ENCODE peak calls at places on chromosomes 4 and X, in eight cellular contexts. S is thoracic aorta; K is HL-60; I is stimulated activated CD4-positive, alpha-beta T cell treated with anti-CD3 and anti-CD28 coated beads, TNF-alpha, amount 100 ng/mL, for 48 hours; M is HCEC 1CT; N is stimulated activated naive CD8-positive, alpha-beta T cell treated with anti-CD3 and anti-CD28 coated beads, Interleukin-15, Interleukin-2, amounts not matched to agents 100 U/mL and 50 U/mL, for 24 hours; U is iPS DF 6.9; C is activated CD4-positive, CD25-positive, alpha-beta regulatory T cell. B is an unnamed sample.

GRCh38 chr4:123588631-123589223 is 192.1 kb downstream of the SPRY1 start:
- DNase-seq in S (no peak), K (no peak), I (no peak), M (peak), N (no peak), U (no peak), C (no peak), B (no peak)

GRCh38 chrX:127038065-127038464 is 218.5 kb downstream of the PRR32 start:
- DNase-seq in S (no peak), K (no peak), I (no peak), M (no peak), N (no peak), U (no peak), C (no peak), B (no peak)

GRCh38 chr4:159103406-159104131 is 690 bp downstream of the RAPGEF2 start:
- DNase-seq in S (peak), K (peak), I (no peak), M (peak), N (peak), U (no peak), C (peak), B (peak)

GRCh38 chr4:42806436-42806835 is 86.1 kb upstream of the GRXCR1 start:
- DNase-seq in S (no peak), K (no peak), I (no peak), M (no peak), N (no peak), U (no peak), C (no peak), B (no peak)

GRCh38 chr4:5746829-5747745 is 36.1 kb downstream of the EVC start:
- DNase-seq in S (no peak), K (no peak), I (no peak), M (peak), N (no peak), U (no peak), C (no peak), B (no peak)

GRCh38 chr4:170386974-170387373 is 297.2 kb upstream of the AADAT start:
- DNase-seq in S (no peak), K (no peak), I (no peak), M (peak), N (no peak), U (no peak), C (no peak), B (no peak)

GRCh38 chr4:76639292-76639691 is 204.3 kb downstream of the SHROOM3 start:
- DNase-seq in S (no peak), K (no peak), I (no peak), M (no peak), N (no peak), U (no peak), C (no peak), B (no peak)

GRCh38 chr4:74544655-74545361 is 99.9 kb downstream of the AREG start:
- DNase-seq in S (no peak), K (no peak), I (no peak), M (peak), N (no peak), U (no peak), C (no peak), B (no peak)

GRCh38 chr4:169412046-169412445 is 141.3 kb upstream of the SH3RF1 start:
- DNase-seq in S (no peak), K (no peak), I (no peak), M (no peak), N (no peak), U (no peak), C (no peak), B (no peak)

GRCh38 chr4:140291259-140291658 is 82.2 kb upstream of the SCOC start:
- DNase-seq in S (no peak), K (no peak), I (no peak), M (peak), N (no peak), U (no peak), C (no peak), B (no peak)

GRCh38 chr4:140757220-140757607 is 1.0 kb upstream of the TBC1D9 start:
- DNase-seq in S (no peak), K (no peak), I (no peak), M (no peak), N (no peak), U (no peak), C (no peak), B (no peak)

GRCh38 chrX:110003167-110004156 is 548 bp downstream of the TMEM164 start:
- DNase-seq in S (no peak), K (peak), I (no peak), M (peak), N (peak), U (no peak), C (no peak), B (peak)

GRCh38 chr4:33878710-33879109 is 2365.6 kb downstream of the ARAP2 start:
- DNase-seq in S (no peak), K (no peak), I (no peak), M (no peak), N (no peak), U (no peak), C (no peak), B (no peak)

GRCh38 chrX:81414630-81415029 is 212.7 kb downstream of the SH3BGRL start:
- DNase-seq in S (no peak), K (no peak), I (no peak), M (no peak), N (no peak), U (no peak), C (no peak), B (no peak)

GRCh38 chrX:45743081-45743533 is 542.4 kb upstream of the DIPK2B start:
- DNase-seq in S (no peak), K (peak), I (no peak), M (peak), N (no peak), U (no peak), C (no peak), B (no peak)

GRCh38 chr4:85496933-85497332 is 22.0 kb downstream of the ARHGAP24 start:
- DNase-seq in S (no peak), K (no peak), I (no peak), M (peak), N (no peak), U (no peak), C (no peak), B (no peak)

GRCh38 chr4:150867148-150867547 is 147.9 kb downstream of the LRBA start:
- DNase-seq in S (no peak), K (peak), I (no peak), M (peak), N (no peak), U (peak), C (no peak), B (no peak)

GRCh38 chrX:13059676-13060499 is 15.5 kb upstream of the FAM9C start:
- DNase-seq in S (no peak), K (no peak), I (no peak), M (peak), N (no peak), U (no peak), C (no peak), B (no peak)

GRCh38 chr4:6426571-6427438 is 45.6 kb downstream of the PPP2R2C start:
- DNase-seq in S (no peak), K (no peak), I (no peak), M (no peak), N (no peak), U (no peak), C (no peak), B (no peak)

GRCh38 chrX:16484338-16484737 is 165.6 kb upstream of the S100G start:
- DNase-seq in S (no peak), K (peak), I (peak), M (peak), N (peak), U (no peak), C (no peak), B (no peak)

GRCh38 chrX:121308276-121308805 is 260.9 kb downstream of the GLUD2 start:
- DNase-seq in S (no peak), K (peak), I (peak), M (no peak), N (peak), U (peak), C (no peak), B (no peak)

GRCh38 chrX:107541244-107541643 is 87.1 kb upstream of the PRPS1 start:
- DNase-seq in S (no peak), K (no peak), I (no peak), M (peak), N (no peak), U (no peak), C (no peak), B (no peak)

GRCh38 chrX:16658284-16658683 is 8.3 kb downstream of the S100G start:
- DNase-seq in S (no peak), K (no peak), I (no peak), M (peak), N (no peak), U (no peak), C (no peak), B (no peak)

GRCh38 chr4:87103086-87103485 is 117.3 kb downstream of the KLHL8 start:
- DNase-seq in S (no peak), K (no peak), I (no peak), M (no peak), N (no peak), U (no peak), C (no peak), B (no peak)

GRCh38 chr4:56511098-56511497 is 5.5 kb downstream of the ARL9 start:
- DNase-seq in S (no peak), K (no peak), I (no peak), M (no peak), N (no peak), U (no peak), C (no peak), B (no peak)

GRCh38 chr4:188986271-188986689 is 847.0 kb downstream of the TRIML1 start:
- DNase-seq in S (no peak), K (no peak), I (no peak), M (peak), N (no peak), U (no peak), C (no peak), B (no peak)

GRCh38 chr4:84032372-84032771 is 466.7 kb downstream of the NKX6-1 start:
- DNase-seq in S (no peak), K (no peak), I (no peak), M (no peak), N (no peak), U (no peak), C (no peak), B (no peak)

GRCh38 chrX:106919932-106920452 is at the start of gene CLDN2:
- DNase-seq in S (no peak), K (no peak), I (no peak), M (no peak), N (no peak), U (peak), C (no peak), B (no peak)

GRCh38 chr4:35493977-35494376 is 750.3 kb downstream of the ARAP2 start:
- DNase-seq in S (no peak), K (no peak), I (no peak), M (no peak), N (no peak), U (no peak), C (no peak), B (no peak)

GRCh38 chrX:124239324-124239723 is 93.1 kb upstream of the TEX13D start:
- DNase-seq in S (no peak), K (no peak), I (no peak), M (no peak), N (no peak), U (no peak), C (no peak), B (no peak)